ENCODE peak calls at places on chromosome 2, in four cellular contexts. R, W, M and N are unnamed samples.
A peak's percentile ranks its signal among the peaks of the same experiment; 100 is the strongest.

GRCh38 chr2:22215517-22215916 is 1091.7 kb downstream of the TDRD15 start:
- DNase-seq in R (no peak), W (no peak), M (no peak), N (no peak)

GRCh38 chr2:239870276-239870675 is 154.9 kb downstream of the NDUFA10 start:
- DNase-seq in R (no peak), W (no peak), M (no peak), N (no peak)

GRCh38 chr2:138632066-138632465 is 130.5 kb downstream of the SPOPL start:
- DNase-seq in R (no peak), W (no peak), M (no peak), N (no peak)

GRCh38 chr2:26340831-26341230 is 5.1 kb upstream of the SELENOI start:
- DNase-seq in R (no peak), W (no peak), M (no peak), N (no peak)

GRCh38 chr2:174729797-174730529 is 34.3 kb downstream of the CHRNA1 start:
- DNase-seq in R (no peak), W (peak; percentile 77), M (no peak), N (peak; percentile 11)

GRCh38 chr2:63792523-63792922 is 49.2 kb upstream of the UGP2 start:
- DNase-seq in R (no peak), W (no peak), M (no peak), N (no peak)

GRCh38 chr2:157441072-157441454 is 2.8 kb downstream of the CYTIP start:
- DNase-seq in R (no peak), W (no peak), M (no peak), N (no peak)

GRCh38 chr2:176752295-176752694 is 460.3 kb upstream of the HNRNPA3 start:
- DNase-seq in R (no peak), W (no peak), M (no peak), N (no peak)

GRCh38 chr2:27860111-27860510 is 30.1 kb downstream of the RBKS start:
- DNase-seq in R (no peak), W (no peak), M (no peak), N (peak; percentile 26)

GRCh38 chr2:149652925-149653324 is 65.3 kb upstream of the MMADHC start:
- DNase-seq in R (no peak), W (no peak), M (no peak), N (no peak)

GRCh38 chr2:16671760-16672159 is 6.1 kb upstream of the CYRIA start:
- DNase-seq in R (no peak), W (no peak), M (no peak), N (no peak)

GRCh38 chr2:169038338-169038757 is 7.2 kb upstream of the ABCB11 start:
- DNase-seq in R (no peak), W (no peak), M (peak; percentile 32), N (peak; percentile 47)

GRCh38 chr2:143083636-143084035 is 45.6 kb upstream of the ARHGAP15 start:
- DNase-seq in R (no peak), W (no peak), M (no peak), N (no peak)

GRCh38 chr2:100006516-100006915 is 135.9 kb downstream of the AFF3 start:
- DNase-seq in R (no peak), W (no peak), M (no peak), N (no peak)

GRCh38 chr2:171432969-171433762 is 624 bp downstream of the METTL8 start:
- DNase-seq in R (peak; percentile 83), W (peak; percentile 45), M (no peak), N (peak; percentile 33)

GRCh38 chr2:105143467-105144127 is 97.9 kb upstream of the GPR45 start:
- DNase-seq in R (no peak), W (peak; percentile 90), M (no peak), N (no peak)

GRCh38 chr2:26274058-26274613 is 29.4 kb downstream of the HADHB start:
- DNase-seq in R (peak; percentile 78), W (no peak), M (no peak), N (no peak)

GRCh38 chr2:2600466-2600865 is 269.4 kb upstream of the MYT1L start:
- DNase-seq in R (no peak), W (no peak), M (no peak), N (no peak)

GRCh38 chr2:70553584-70554337 is at the start of gene TGFA:
- DNase-seq in R (peak; percentile 91), W (peak; percentile 88), M (no peak), N (peak; percentile 82)

GRCh38 chr2:173653427-173653795 is 298.7 kb downstream of the CDCA7 start:
- DNase-seq in R (no peak), W (no peak), M (no peak), N (no peak)

GRCh38 chr2:48483506-48483905 is 46.4 kb upstream of the STON1 start:
- DNase-seq in R (no peak), W (no peak), M (no peak), N (no peak)

GRCh38 chr2:37005118-37005868 is 39.0 kb upstream of the STRN start:
- DNase-seq in R (peak; percentile 33), W (peak; percentile 36), M (peak; percentile 64), N (peak; percentile 40)

GRCh38 chr2:215280326-215280725 is 31.5 kb upstream of the ATIC start:
- DNase-seq in R (no peak), W (no peak), M (peak; percentile 54), N (no peak)

GRCh38 chr2:70132244-70133126 is 45.2 kb downstream of the PCBP1 start:
- DNase-seq in R (peak; percentile 86), W (peak; percentile 44), M (no peak), N (peak; percentile 53)

GRCh38 chr2:120847700-120848321 is 112.1 kb downstream of the GLI2 start:
- DNase-seq in R (no peak), W (peak; percentile 84), M (no peak), N (no peak)

GRCh38 chr2:133557624-133558023 is 10.6 kb downstream of the NCKAP5 start:
- DNase-seq in R (no peak), W (no peak), M (no peak), N (no peak)

GRCh38 chr2:18046558-18046957 is 168.1 kb downstream of the KCNS3 start:
- DNase-seq in R (no peak), W (no peak), M (no peak), N (no peak)

GRCh38 chr2:18046017-18046416 is 167.6 kb downstream of the KCNS3 start:
- DNase-seq in R (no peak), W (no peak), M (no peak), N (no peak)

GRCh38 chr2:18047896-18048657 is 169.6 kb downstream of the KCNS3 start:
- DNase-seq in R (no peak), W (no peak), M (no peak), N (peak; percentile 5)

GRCh38 chr2:18045230-18045629 is 166.8 kb downstream of the KCNS3 start:
- DNase-seq in R (no peak), W (no peak), M (no peak), N (no peak)

DNA sequence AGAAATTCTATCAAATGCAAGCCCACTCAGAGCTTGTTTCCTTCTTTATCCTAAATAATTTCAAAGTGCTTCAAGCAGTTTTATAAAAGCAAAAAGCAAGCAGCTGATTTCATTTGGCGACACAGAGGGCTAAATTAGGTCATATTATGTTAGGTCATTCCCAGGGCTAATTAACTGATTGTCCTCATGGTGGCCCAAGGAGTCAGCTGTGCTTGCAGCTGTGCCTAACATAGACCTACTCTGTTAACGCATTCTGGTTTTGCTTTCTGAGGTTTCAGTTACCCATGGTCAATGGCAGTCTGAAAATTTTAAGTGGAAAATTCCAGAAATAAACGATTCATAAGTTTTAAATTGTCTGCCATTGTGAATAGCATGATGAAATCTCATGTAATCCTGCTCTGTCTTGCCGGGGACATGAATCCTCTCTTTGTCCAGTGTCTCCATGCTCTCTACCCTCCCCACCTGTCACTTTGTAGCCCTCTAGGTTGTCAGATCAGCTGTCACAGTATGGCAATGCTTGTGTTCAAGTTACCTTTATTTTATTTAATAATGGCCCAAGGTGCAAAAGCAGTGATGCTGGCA is 168.7 kb downstream of the KCNS3 start:
- DNase-seq in R (no peak), W (no peak), M (no peak), N (no peak)
- TF ChIP-seq PBX3 in R (no peak), W (no peak), M (no peak), N (no peak)

DNA sequence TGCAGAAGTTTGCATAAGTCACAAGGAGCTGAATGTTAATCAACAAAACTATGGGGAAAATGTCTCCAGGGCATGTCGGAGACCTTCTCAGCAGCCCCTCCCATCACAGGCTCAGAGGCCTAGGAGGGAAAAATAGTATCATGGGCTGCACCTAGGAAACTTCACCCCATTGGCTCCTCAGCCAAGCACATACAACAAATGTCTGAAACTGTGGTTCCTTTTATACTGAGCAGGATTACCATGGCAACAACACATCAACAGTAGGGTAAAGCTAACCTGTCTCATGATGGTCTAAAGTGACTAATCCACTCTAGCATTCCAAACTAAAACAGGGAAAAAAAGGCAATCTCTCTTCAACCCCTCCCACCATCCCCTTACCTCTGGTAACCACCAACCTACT is 3.2 kb upstream of the NEMP2 start:
- DNase-seq in R (peak; percentile 46), W (no peak), M (no peak), N (peak; percentile 65)
- TF ChIP-seq RFX5 in R (no peak), W (no peak), M (no peak), N (no peak)

DNA sequence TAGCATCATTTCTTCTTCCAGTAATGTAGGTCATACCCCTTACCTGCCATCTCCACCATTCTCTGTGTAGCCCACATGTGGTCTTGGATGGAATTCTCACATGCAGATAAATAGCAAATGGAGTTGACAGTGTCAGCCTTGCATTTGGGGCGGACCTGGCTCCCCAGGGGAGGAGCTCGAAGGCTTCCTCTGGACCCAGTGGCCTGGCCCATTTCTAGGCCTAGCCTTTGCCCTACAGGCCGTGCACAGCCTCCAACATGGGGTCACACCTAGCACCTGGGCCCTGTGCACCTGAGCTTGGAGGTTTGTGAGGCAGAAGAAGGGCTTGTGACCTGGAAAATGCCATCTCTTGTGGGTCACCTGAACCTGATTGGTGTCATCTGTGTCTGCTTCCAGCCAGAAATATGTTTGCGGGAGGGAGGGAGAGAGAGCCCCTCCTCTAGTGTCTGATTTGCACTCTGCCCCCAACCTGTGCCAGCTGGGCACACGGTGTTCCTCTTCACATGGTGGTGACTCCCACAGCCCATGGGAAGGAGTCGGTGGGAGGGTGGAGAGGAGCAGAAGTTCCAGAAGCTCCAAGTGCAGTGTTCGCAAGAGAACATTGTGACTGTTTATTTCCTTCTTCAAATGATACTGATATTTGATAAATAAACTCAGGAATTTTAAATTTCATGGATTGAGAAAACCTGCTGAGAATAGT is 33.0 kb downstream of the ITGB1BP1 start:
- DNase-seq in R (no peak), W (no peak), M (no peak), N (no peak)
- TF ChIP-seq PBX3 in R (no peak), W (no peak), M (no peak), N (no peak)

GRCh38 chr2:20254731-20255130 is 29.8 kb upstream of the SDC1 start:
- DNase-seq in R (no peak), W (no peak), M (no peak), N (no peak)

GRCh38 chr2:20249170-20249569 is 24.2 kb upstream of the SDC1 start:
- DNase-seq in R (no peak), W (no peak), M (no peak), N (no peak)

GRCh38 chr2:20247084-20247483 is 22.2 kb upstream of the SDC1 start:
- DNase-seq in R (no peak), W (no peak), M (no peak), N (no peak)

GRCh38 chr2:20250436-20250835 is 25.5 kb upstream of the SDC1 start:
- DNase-seq in R (no peak), W (no peak), M (no peak), N (no peak)
- TF ChIP-seq RFX5 in R (no peak), W (no peak), M (no peak), N (no peak)